ENCODE peak calls at places on chromosomes 5 and 9, in eight cellular contexts. K is ovary, G is stomach, J is mucosa of descending colon, P is GM23248, C is left ventricle myocardium inferior, U is PC-3, S is aorta. I is an unnamed sample. For H3K4me1, the result is how much of the 10 kb centered on the place peaks cover.

GRCh38 chr5:177133119-177133844 is at the start of gene NSD1:
- DNase-seq in J (peak), K (peak), C (peak), G (peak), P (peak), U (peak), S (peak), I (peak)

GRCh38 chr5:172370648-172371248 is 83.6 kb downstream of the SH3PXD2B start:
- DNase-seq in C (no peak), G (peak), K (no peak), S (no peak), P (peak), J (no peak), U (peak), I (no peak)

GRCh38 chr9:136117291-136118060 is 1.2 kb downstream of the TMEM250 start:
- DNase-seq in C (peak), K (peak), P (peak), U (no peak), J (peak), S (no peak), G (peak), I (peak)

GRCh38 chr5:2193142-2193922 is 310.6 kb upstream of the IRX4 start:
- DNase-seq in G (no peak), K (no peak), C (no peak), P (no peak), J (no peak), U (no peak), S (peak), I (no peak)

GRCh38 chr5:111762895-111763294 is 5.9 kb upstream of the NREP start:
- DNase-seq in C (no peak), G (no peak), J (no peak), K (no peak), S (no peak), P (no peak), U (no peak), I (no peak)

GRCh38 chr5:14739538-14739937 is 75.0 kb downstream of the OTULIN start:
- DNase-seq in K (no peak), G (no peak), U (peak), P (peak), S (no peak), J (no peak), C (no peak), I (no peak)

GRCh38 chr9:35357116-35357515 is 132.8 kb upstream of the RUSC2 start:
- DNase-seq in P (peak), C (no peak), K (no peak), U (peak), G (no peak), J (no peak), S (no peak), I (no peak)

GRCh38 chr9:68492801-68493200 is 47.9 kb downstream of the TMEM252 start:
- DNase-seq in J (no peak), S (no peak), P (no peak), U (no peak), C (no peak), G (peak), K (no peak), I (no peak)

GRCh38 chr9:98442541-98442940 is 187.1 kb upstream of the TBC1D2 start:
- DNase-seq in G (no peak), U (no peak), C (no peak), K (no peak), P (peak), J (no peak), S (no peak), I (no peak)

GRCh38 chr5:12794476-12795332 is 890.5 kb upstream of the CTNND2 start:
- DNase-seq in U (no peak), P (no peak), K (no peak), C (peak), S (peak), J (no peak), G (no peak), I (no peak)

GRCh38 chr5:113162770-113163169 is 186.2 kb downstream of the DCP2 start:
- DNase-seq in J (no peak), U (peak), C (no peak), K (no peak), P (peak), S (no peak), G (no peak), I (no peak)

GRCh38 chr5:59065551-59065950 is 482.7 kb downstream of the RAB3C start:
- DNase-seq in J (no peak), P (peak), C (no peak), G (no peak), U (peak), S (no peak), K (no peak), I (no peak)

GRCh38 chr9:99285965-99286364 is 63.9 kb downstream of the SEC61B start:
- DNase-seq in C (no peak), J (no peak), K (no peak), S (no peak), G (no peak), P (no peak), U (no peak), I (no peak)

GRCh38 chr9:123695391-123695790 is 234.5 kb downstream of the DENND1A start:
- DNase-seq in K (no peak), P (peak), C (no peak), J (no peak), G (no peak), U (no peak), S (no peak), I (no peak)

GRCh38 chr9:128892223-128892892 is 10.4 kb downstream of the LRRC8A start:
- DNase-seq in P (peak), J (peak), S (peak), U (peak), C (peak), G (peak), K (peak), I (peak)

GRCh38 chr5:129554134-129554904 is 94.2 kb downstream of the ADAMTS19 start:
- DNase-seq in K (no peak), G (no peak), S (no peak), U (no peak), J (no peak), C (no peak), P (no peak), I (no peak)

GRCh38 chr9:13690595-13690994 is 411.1 kb upstream of the MPDZ start:
- DNase-seq in C (no peak), S (no peak), P (no peak), G (no peak), J (no peak), K (no peak), U (peak), I (no peak)

GRCh38 chr5:36363101-36363500 is 61.4 kb upstream of the RANBP3L start:
- DNase-seq in U (peak), P (peak), G (no peak), J (no peak), K (no peak), C (no peak), S (no peak), I (no peak)

GRCh38 chr5:128213833-128214232 is 130.3 kb downstream of the SLC12A2 start:
- DNase-seq in U (peak), C (no peak), P (no peak), J (no peak), G (no peak), S (no peak), K (no peak), I (no peak)

GRCh38 chr5:67289763-67290521 is 93.3 kb upstream of the CD180 start:
- DNase-seq in G (no peak), J (no peak), K (peak), C (peak), U (no peak), S (no peak), P (no peak), I (no peak)

GRCh38 chr5:177304392-177305119 is 957 bp downstream of the PRELID1 start:
- DNase-seq in U (peak), G (no peak), C (no peak), K (no peak), S (peak), P (peak), J (peak), I (no peak)

GRCh38 chr9:137787376-137787775 is 90.2 kb upstream of the CACNA1B start:
- DNase-seq in K (no peak), G (no peak), C (no peak), J (no peak), U (no peak), P (no peak), S (no peak), I (no peak)

GRCh38 chr5:103499236-103499635 is 63.4 kb downstream of the NUDT12 start:
- DNase-seq in P (no peak), K (no peak), J (no peak), G (no peak), U (no peak), C (no peak), S (no peak), I (no peak)
- H3K4me3 ChIP-seq in P (no peak), K (no peak), J (no peak), G (no peak), U (no peak), C (no peak), S (no peak), I (no peak)

GRCh38 chr5:88823201-88823600 is 59.8 kb downstream of the MEF2C start:
- DNase-seq in P (no peak), G (no peak), S (no peak), K (no peak), C (no peak), J (no peak), U (no peak), I (no peak)

GRCh38 chr5:88826959-88827585 is 55.9 kb downstream of the MEF2C start:
- DNase-seq in G (no peak), P (peak), J (no peak), C (no peak), S (no peak), U (peak), K (no peak), I (peak)

GRCh38 chr5:88825782-88826110 is 57.2 kb downstream of the MEF2C start:
- DNase-seq in P (no peak), J (no peak), K (no peak), C (no peak), G (no peak), S (no peak), U (no peak), I (no peak)

GRCh38 chr5:88824141-88824540 is 58.8 kb downstream of the MEF2C start:
- DNase-seq in S (no peak), G (no peak), K (no peak), U (no peak), J (no peak), C (no peak), P (no peak), I (no peak)

DNA sequence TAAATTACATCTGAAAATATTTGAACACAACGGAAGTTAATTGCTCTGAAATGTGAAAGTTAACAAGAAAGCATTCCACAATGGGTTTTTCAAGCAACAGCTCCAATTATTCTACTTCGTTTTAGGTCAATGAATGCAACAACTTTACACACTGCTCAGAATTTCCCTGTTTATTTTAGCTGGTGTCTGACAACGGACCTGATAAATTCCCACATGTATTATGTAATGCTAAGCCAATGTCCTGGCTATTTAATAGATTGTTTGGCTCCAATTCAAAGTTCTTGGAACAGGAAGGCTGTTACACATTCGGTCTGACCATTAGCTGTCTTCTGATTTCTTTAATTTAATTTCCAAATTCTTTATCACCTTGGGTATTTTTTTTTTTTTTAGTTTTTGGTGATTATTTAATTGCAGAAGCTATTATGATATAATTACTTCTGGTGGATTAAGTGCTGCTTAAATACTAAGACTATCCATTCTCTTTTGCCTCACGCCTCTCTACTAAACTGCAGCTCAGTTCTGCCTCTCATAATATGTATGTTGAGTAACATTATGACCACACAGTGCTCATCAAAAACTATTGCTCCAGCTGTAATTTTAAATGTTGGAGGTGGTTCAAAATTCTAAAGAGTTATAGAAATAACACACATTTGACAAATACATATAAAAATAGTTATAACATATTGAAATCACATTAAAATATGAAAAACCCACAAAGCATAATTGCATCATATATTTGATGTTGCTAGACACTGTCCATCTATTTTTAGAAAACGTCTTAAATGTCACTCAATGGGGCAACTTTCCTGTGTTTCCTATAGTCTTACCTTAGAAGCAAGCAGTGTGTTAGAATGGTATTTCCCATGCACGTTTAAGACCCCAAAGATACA is 57.8 kb downstream of the MEF2C start:
- DNase-seq in J (no peak), C (no peak), G (no peak), P (peak), K (no peak), U (peak), S (no peak), I (no peak)
- H3K4me1 ChIP-seq in J (under half), C (half or more), G (under half), P (half or more), K (under half), U (under half), S (under half), I (half or more)

GRCh38 chr5:62256161-62257017 is 49.6 kb upstream of the KIF2A start:
- DNase-seq in K (no peak), P (no peak), S (no peak), G (no peak), J (no peak), U (no peak), C (no peak), I (no peak)
- H3K4me3 ChIP-seq in K (no peak), P (no peak), S (no peak), G (no peak), J (no peak), U (no peak), C (no peak), I (no peak)

GRCh38 chr5:173825215-173825865 is 62.8 kb upstream of the CPEB4 start:
- DNase-seq in G (no peak), J (no peak), C (no peak), P (peak), K (no peak), U (no peak), S (no peak), I (no peak)
- H3K4me1 ChIP-seq in G (under half), J (under half), C (under half), P (under half), K (under half), U (under half), S (under half), I (under half)